ENCODE peak calls at places on chromosomes 2 and 18, in six cellular contexts. G is NB4, T is psoas muscle, Y is stomach, X is H1, A is foreskin fibroblast. Q is an unnamed sample.

GRCh38 chr2:55165567-55165966 is 66.5 kb downstream of the CLHC1 start:
- DNase-seq in G (peak), T (no peak), Y (no peak), X (no peak), A (peak), Q (no peak)

GRCh38 chr18:3757361-3757760 is 307.4 kb downstream of the TGIF1 start:
- DNase-seq in G (no peak), T (no peak), Y (no peak), X (no peak), A (no peak), Q (no peak)

GRCh38 chr2:198660491-198660890 is 797.2 kb downstream of the SATB2 start:
- DNase-seq in G (no peak), T (no peak), Y (no peak), X (no peak), A (peak), Q (no peak)

GRCh38 chr2:111618577-111618930 is 265.4 kb downstream of the ANAPC1 start:
- DNase-seq in G (peak), T (peak), Y (no peak), X (no peak), A (peak), Q (no peak)

GRCh38 chr2:218605438-218605837 is 2.3 kb upstream of the PLCD4 start:
- DNase-seq in G (no peak), T (peak), Y (no peak), X (no peak), A (peak), Q (peak)

GRCh38 chr2:55585451-55586079 is 31.9 kb downstream of the PPP4R3B start:
- DNase-seq in G (peak), T (no peak), Y (no peak), X (no peak), A (peak), Q (peak)

GRCh38 chr2:241724259-241724974 is 10.0 kb upstream of the D2HGDH start:
- DNase-seq in G (peak), T (no peak), Y (no peak), X (no peak), A (no peak), Q (no peak)

GRCh38 chr2:212595036-212595654 is 56.5 kb upstream of the ERBB4 start:
- DNase-seq in G (peak), T (no peak), Y (no peak), X (no peak), A (peak), Q (no peak)

GRCh38 chr2:74343316-74343715 is at the start of gene SLC4A5:
- DNase-seq in G (no peak), T (no peak), Y (no peak), X (no peak), A (no peak), Q (no peak)

GRCh38 chr2:239313251-239313650 is 87.6 kb downstream of the HDAC4 start:
- DNase-seq in G (no peak), T (no peak), Y (peak), X (no peak), A (no peak), Q (no peak)

GRCh38 chr18:5315838-5316237 is 20.3 kb upstream of the ZBTB14 start:
- DNase-seq in G (no peak), T (no peak), Y (no peak), X (no peak), A (no peak), Q (no peak)

GRCh38 chr18:70464343-70465114 is 175.7 kb downstream of the SOCS6 start:
- DNase-seq in G (peak), T (peak), Y (peak), X (peak), A (peak), Q (peak)

GRCh38 chr2:235142588-235142987 is 190.8 kb downstream of the SH3BP4 start:
- DNase-seq in G (no peak), T (no peak), Y (no peak), X (no peak), A (no peak), Q (no peak)

GRCh38 chr2:176642074-176642473 is 372.8 kb downstream of the MTX2 start:
- DNase-seq in G (no peak), T (no peak), Y (no peak), X (no peak), A (peak), Q (no peak)

GRCh38 chr2:227697013-227697412 is 20.8 kb downstream of the SLC19A3 start:
- DNase-seq in G (no peak), T (no peak), Y (no peak), X (no peak), A (peak), Q (no peak)

GRCh38 chr2:37436324-37436723 is 91.9 kb downstream of the QPCT start:
- DNase-seq in G (no peak), T (no peak), Y (no peak), X (no peak), A (peak), Q (no peak)

GRCh38 chr18:68583685-68584084 is 131.2 kb downstream of the TMX3 start:
- DNase-seq in G (no peak), T (no peak), Y (no peak), X (no peak), A (no peak), Q (no peak)

GRCh38 chr18:24764766-24765165 is 304.3 kb downstream of the HRH4 start:
- DNase-seq in G (no peak), T (no peak), Y (no peak), X (no peak), A (no peak), Q (no peak)

GRCh38 chr2:118464546-118464945 is 376.3 kb downstream of the INSIG2 start:
- DNase-seq in G (no peak), T (no peak), Y (no peak), X (no peak), A (no peak), Q (no peak)

GRCh38 chr2:147327636-147328035 is 517.2 kb upstream of the ACVR2A start:
- DNase-seq in G (no peak), T (no peak), Y (no peak), X (no peak), A (no peak), Q (no peak)

GRCh38 chr18:39406941-39407340 is 1841.3 kb upstream of the CELF4 start:
- DNase-seq in G (no peak), T (no peak), Y (no peak), X (no peak), A (no peak), Q (no peak)

GRCh38 chr18:70453058-70453775 is 164.4 kb downstream of the SOCS6 start:
- DNase-seq in G (peak), T (no peak), Y (no peak), X (no peak), A (peak), Q (no peak)

GRCh38 chr18:62399781-62400308 is 74.7 kb downstream of the TNFRSF11A start:
- DNase-seq in G (peak), T (no peak), Y (no peak), X (no peak), A (no peak), Q (no peak)

GRCh38 chr2:99975386-99975785 is 167.0 kb downstream of the AFF3 start:
- DNase-seq in G (no peak), T (no peak), Y (no peak), X (no peak), A (peak), Q (no peak)

GRCh38 chr2:33672896-33673295 is 73.8 kb upstream of the FAM98A start:
- DNase-seq in G (no peak), T (no peak), Y (no peak), X (no peak), A (no peak), Q (no peak)

GRCh38 chr2:10646153-10646552 is 43.6 kb downstream of the NOL10 start:
- DNase-seq in G (no peak), T (no peak), Y (no peak), X (no peak), A (no peak), Q (no peak)

GRCh38 chr18:9771261-9771976 is 63.3 kb downstream of the RAB31 start:
- DNase-seq in G (peak), T (peak), Y (peak), X (peak), A (peak), Q (no peak)

DNA sequence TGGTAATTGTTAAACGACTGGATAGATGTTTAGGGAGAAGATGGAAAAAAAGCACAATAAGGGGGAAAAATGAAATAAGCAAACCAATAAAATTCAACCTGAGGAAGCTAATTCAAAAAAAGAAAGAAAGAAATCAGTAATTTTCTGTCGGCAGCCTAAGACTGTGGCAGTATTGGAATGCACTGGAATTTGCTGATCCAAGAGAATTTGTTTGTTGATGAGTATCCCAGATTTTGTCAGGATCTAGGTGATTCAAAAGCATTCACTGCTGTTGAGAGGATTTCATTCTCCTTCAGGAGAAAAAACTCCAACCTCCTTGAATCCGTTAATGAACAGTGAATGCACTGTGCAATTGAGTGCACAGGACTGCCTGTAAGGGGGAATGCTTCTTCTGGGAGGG is 546.7 kb downstream of the CNTNAP5 start:
- DNase-seq in G (no peak), T (no peak), Y (no peak), X (no peak), A (no peak), Q (no peak)
- TF ChIP-seq CTCF in G (no peak), T (no peak), Y (no peak), X (no peak), A (no peak), Q (no peak)

DNA sequence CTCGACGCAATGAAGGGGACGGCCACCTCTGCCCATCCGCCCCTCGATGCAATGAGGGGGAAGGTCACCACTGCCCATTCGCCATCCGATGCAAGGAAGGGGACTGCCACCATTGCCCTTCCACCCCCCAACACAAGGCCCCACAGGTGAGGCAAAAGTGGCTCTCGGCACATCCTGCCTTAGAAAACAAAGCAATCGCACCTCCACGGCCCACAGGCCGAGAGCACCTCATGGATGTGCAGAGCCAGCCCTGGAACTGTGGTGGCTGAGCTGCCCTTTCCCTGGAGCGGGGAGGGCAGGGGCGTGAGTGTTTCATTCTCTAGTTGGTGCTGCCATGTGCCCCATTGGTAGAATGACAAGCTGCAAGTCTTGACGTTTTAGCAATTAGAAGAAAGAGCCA is 320.6 kb upstream of the SALL3 start:
- DNase-seq in G (no peak), T (no peak), Y (no peak), X (no peak), A (no peak), Q (no peak)
- TF ChIP-seq CTCF in G (no peak), T (no peak), Y (no peak), X (no peak), A (no peak), Q (no peak)

GRCh38 chr2:60334610-60335009 is 218.8 kb downstream of the BCL11A start:
- DNase-seq in G (peak), T (no peak), Y (no peak), X (no peak), A (no peak), Q (no peak)

GRCh38 chr2:60336442-60337141 is 216.9 kb downstream of the BCL11A start:
- DNase-seq in G (peak), T (no peak), Y (no peak), X (no peak), A (no peak), Q (no peak)

GRCh38 chr2:60339286-60339685 is 214.2 kb downstream of the BCL11A start:
- DNase-seq in G (no peak), T (no peak), Y (no peak), X (no peak), A (no peak), Q (no peak)

GRCh38 chr2:60335533-60336237 is 217.8 kb downstream of the BCL11A start:
- DNase-seq in G (peak), T (no peak), Y (no peak), X (no peak), A (no peak), Q (no peak)

DNA sequence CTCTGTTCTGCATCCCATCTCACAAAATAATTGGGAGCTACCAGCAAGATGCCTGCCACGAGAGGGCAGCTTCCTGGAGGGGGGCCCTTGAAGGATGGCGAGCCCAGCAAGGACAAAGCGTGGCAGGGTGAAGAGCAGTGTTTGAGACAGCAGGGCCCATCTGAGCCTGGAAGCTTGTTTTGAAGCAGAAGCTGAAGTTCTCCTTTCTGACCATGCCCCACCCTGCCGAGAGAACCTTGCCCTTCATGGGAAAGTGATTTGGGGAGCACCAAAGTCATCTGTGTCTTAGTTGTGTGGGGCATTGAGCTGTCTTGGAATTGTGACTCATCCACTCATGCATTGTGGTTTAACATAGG is 216.3 kb downstream of the BCL11A start:
- DNase-seq in G (peak), T (no peak), Y (no peak), X (no peak), A (no peak), Q (no peak)
- TF ChIP-seq CTCF in G (no peak), T (no peak), Y (no peak), X (peak), A (no peak), Q (no peak)

GRCh38 chr2:9163306-9164111 is 43.1 kb upstream of the ASAP2 start:
- DNase-seq in G (no peak), T (no peak), Y (no peak), X (no peak), A (peak), Q (no peak)
- TF ChIP-seq CTCF in G (no peak), T (no peak), Y (no peak), X (no peak), A (no peak), Q (no peak)

GRCh38 chr18:49021433-49022129 is 70.8 kb upstream of the SMAD7 start:
- DNase-seq in G (peak), T (peak), Y (peak), X (peak), A (peak), Q (no peak)
- TF ChIP-seq CTCF in G (peak), T (peak), Y (no peak), X (peak), A (peak), Q (peak)

GRCh38 chr2:85718006-85718391 is 23.8 kb downstream of the GNLY start:
- DNase-seq in G (peak), T (no peak), Y (no peak), X (no peak), A (peak), Q (no peak)
- TF ChIP-seq CTCF in G (no peak), T (no peak), Y (no peak), X (no peak), A (no peak), Q (no peak)

Q was measured in AG09319.